ENCODE peak calls at places on chromosome 4, in four cellular contexts. W is tibial nerve, J is ovary, S is suprapubic skin. O is an unnamed sample.

GRCh38 chr4:77697860-77698599 is 92.4 kb downstream of the CXCL13 start:
- DNase-seq in J (no peak), S (no peak), W (no peak), O (no peak)

GRCh38 chr4:157983300-157983699 is 189.5 kb downstream of the GASK1B start:
- DNase-seq in S (no peak), W (no peak), J (no peak), O (no peak)

GRCh38 chr4:6336166-6336565 is 66.5 kb downstream of the WFS1 start:
- DNase-seq in W (no peak), J (no peak), S (no peak), O (no peak)

GRCh38 chr4:137956256-137956655 is 285.9 kb downstream of the SLC7A11 start:
- DNase-seq in W (no peak), J (no peak), S (no peak), O (no peak)

GRCh38 chr4:2799971-2800690 is 7.2 kb downstream of the SH3BP2 start:
- DNase-seq in W (no peak), S (peak), J (peak), O (peak)

GRCh38 chr4:179625391-179625790 is 2183.2 kb upstream of the AGA start:
- DNase-seq in W (no peak), J (no peak), S (no peak), O (no peak)

GRCh38 chr4:125365731-125366130 is 51.0 kb downstream of the FAT4 start:
- DNase-seq in W (no peak), S (no peak), J (no peak), O (no peak)

GRCh38 chr4:125390727-125391126 is 76.0 kb downstream of the FAT4 start:
- DNase-seq in W (no peak), J (no peak), S (no peak), O (no peak)

GRCh38 chr4:122309988-122310626 is 68.7 kb upstream of the ADAD1 start:
- DNase-seq in J (no peak), W (no peak), S (no peak), O (no peak)

GRCh38 chr4:6379787-6380745 is 92.3 kb downstream of the PPP2R2C start:
- DNase-seq in W (no peak), S (no peak), J (no peak), O (no peak)

GRCh38 chr4:39365360-39365759 is 802 bp downstream of the RFC1 start:
- DNase-seq in S (no peak), J (no peak), W (no peak), O (no peak)

GRCh38 chr4:39369301-39369700 is 3.1 kb upstream of the RFC1 start:
- DNase-seq in S (no peak), W (no peak), J (no peak), O (no peak)

GRCh38 chr4:39367166-39367565 is 1.0 kb upstream of the RFC1 start:
- DNase-seq in S (no peak), J (no peak), W (no peak), O (no peak)

GRCh38 chr4:39363773-39364393 is 2.3 kb downstream of the RFC1 start:
- DNase-seq in S (no peak), W (no peak), J (no peak), O (no peak)

GRCh38 chr4:39365931-39366771 is at the start of gene RFC1:
- DNase-seq in S (peak), W (peak), J (peak), O (peak)
- TF ChIP-seq POLR2A in S (peak), W (peak), J (peak), O (no peak)

DNA sequence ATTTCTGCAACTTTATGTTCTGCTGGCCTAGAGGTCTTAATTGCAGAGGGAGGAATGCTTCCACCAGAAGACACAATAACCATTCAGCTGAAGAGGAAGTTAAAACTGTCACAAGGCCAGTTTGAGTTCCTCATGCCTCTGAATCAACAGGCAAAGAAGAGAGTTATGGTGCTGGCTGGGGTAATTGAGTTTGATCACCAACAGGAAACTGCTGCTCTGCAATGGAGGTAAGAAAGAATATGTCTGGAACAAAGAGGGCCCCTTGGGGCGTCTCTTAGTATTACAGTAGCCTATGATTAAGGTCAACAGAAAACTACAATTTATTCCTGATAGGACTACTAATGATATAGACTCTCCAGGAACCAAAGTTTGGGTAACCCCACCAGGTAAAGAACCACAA is 744.0 kb downstream of the FSTL5 start:
- DNase-seq in S (no peak), W (peak), J (no peak), O (no peak)
- TF ChIP-seq CTCF in S (no peak), W (no peak), J (no peak), O (no peak)

DNA sequence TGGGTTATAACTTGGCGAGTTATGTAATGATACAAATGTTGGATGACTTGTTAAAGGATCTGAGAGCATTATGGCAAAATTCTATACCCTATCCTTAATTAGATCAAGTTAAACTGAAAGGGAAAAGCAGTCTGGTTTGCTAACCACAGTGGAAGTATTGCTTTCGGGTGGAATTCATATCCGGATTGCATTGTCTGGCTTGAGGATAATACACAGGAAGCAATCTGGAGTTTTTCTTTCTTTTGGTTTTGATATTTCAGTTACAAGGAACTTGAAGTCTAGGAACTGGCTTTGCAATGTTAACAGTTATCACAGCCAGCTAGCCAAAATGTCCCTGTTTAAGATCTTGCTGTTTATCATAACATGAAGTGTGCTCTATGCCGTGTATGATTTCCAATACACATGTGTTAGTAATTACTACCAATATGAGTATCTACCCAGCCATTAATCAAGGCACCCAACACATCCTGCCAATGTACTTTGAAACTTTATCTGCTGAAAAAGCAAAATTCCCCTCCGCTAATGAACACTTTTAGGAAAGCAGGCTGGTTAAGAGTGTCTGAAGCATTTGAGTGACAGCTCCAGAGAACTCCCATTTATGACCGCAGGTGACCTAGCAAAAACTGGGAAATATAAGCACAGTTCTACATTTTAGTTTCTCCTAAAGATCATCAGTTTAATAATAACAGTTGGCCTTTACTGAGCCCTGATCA is 146.4 kb downstream of the PALLD start:
- DNase-seq in S (no peak), W (no peak), J (no peak), O (no peak)
- H3K4me3 ChIP-seq in S (no peak), W (no peak), J (no peak), O (no peak)

GRCh38 chr4:8269535-8270417 is at the start of gene HTRA3:
- DNase-seq in J (peak), S (no peak), W (no peak), O (no peak)
- TF ChIP-seq POLR2A in J (peak), S (peak), W (peak), O (peak)

O was measured in lower leg skin.